ENCODE peak calls at places on chromosome 19, in four cellular contexts. One of them, this sample, is unnamed.

GRCh38 chr19:18446811-18447359 is 9.0 kb upstream of the ISYNA1 start:
- DNase-seq in AG20443: no peak
- DNase-seq in NCI-H1417: peak
- DNase-seq in H1: no peak
- DNase-seq in this sample: no peak

GRCh38 chr19:51354103-51354741 is 12.0 kb downstream of the ETFB start:
- DNase-seq in AG20443: no peak
- DNase-seq in NCI-H1417: no peak
- DNase-seq in H1: no peak
- DNase-seq in this sample: no peak

GRCh38 chr19:31096930-31097329 is 252.3 kb downstream of the TSHZ3 start:
- DNase-seq in AG20443: no peak
- DNase-seq in NCI-H1417: no peak
- DNase-seq in H1: no peak
- DNase-seq in this sample: no peak

GRCh38 chr19:39599116-39599515 is 3.2 kb upstream of the LGALS13 start:
- DNase-seq in AG20443: peak
- DNase-seq in NCI-H1417: no peak
- DNase-seq in H1: peak
- DNase-seq in this sample: peak

GRCh38 chr19:507286-508203 is at the start of gene TPGS1:
- DNase-seq in AG20443: peak
- DNase-seq in NCI-H1417: peak
- DNase-seq in H1: peak
- DNase-seq in this sample: peak

GRCh38 chr19:5851302-5851701 is at the start of gene FUT3:
- DNase-seq in AG20443: no peak
- DNase-seq in NCI-H1417: no peak
- DNase-seq in H1: no peak
- DNase-seq in this sample: no peak

GRCh38 chr19:6800991-6801396 is 28.5 kb downstream of the VAV1 start:
- DNase-seq in AG20443: peak
- DNase-seq in NCI-H1417: no peak
- DNase-seq in H1: no peak
- DNase-seq in this sample: no peak

GRCh38 chr19:35265126-35265995 is 3.4 kb upstream of the USF2 start:
- DNase-seq in AG20443: peak
- DNase-seq in NCI-H1417: no peak
- DNase-seq in H1: no peak
- DNase-seq in this sample: no peak

GRCh38 chr19:28603453-28603852 is 609.5 kb downstream of the UQCRFS1 start:
- DNase-seq in AG20443: no peak
- DNase-seq in NCI-H1417: no peak
- DNase-seq in H1: no peak
- DNase-seq in this sample: peak

GRCh38 chr19:50458396-50459066 is 17.8 kb upstream of the EMC10 start:
- DNase-seq in AG20443: peak
- DNase-seq in NCI-H1417: no peak
- DNase-seq in H1: no peak
- DNase-seq in this sample: no peak

GRCh38 chr19:34253711-34254551 is 423 bp upstream of the GARRE1 start:
- DNase-seq in AG20443: peak
- DNase-seq in NCI-H1417: peak
- DNase-seq in H1: peak
- DNase-seq in this sample: peak

GRCh38 chr19:42315024-42315423 is 1.9 kb downstream of the TMEM145 start:
- DNase-seq in AG20443: no peak
- DNase-seq in NCI-H1417: no peak
- DNase-seq in H1: no peak
- DNase-seq in this sample: no peak

GRCh38 chr19:49592486-49593232 is 1.7 kb downstream of the PRR12 start:
- DNase-seq in AG20443: no peak
- DNase-seq in NCI-H1417: no peak
- DNase-seq in H1: no peak
- DNase-seq in this sample: peak

GRCh38 chr19:3163230-3163886 is 15.2 kb upstream of the S1PR4 start:
- DNase-seq in AG20443: peak
- DNase-seq in NCI-H1417: peak
- DNase-seq in H1: peak
- DNase-seq in this sample: peak

GRCh38 chr19:2059422-2060201 is 8.6 kb upstream of the MKNK2 start:
- DNase-seq in AG20443: peak
- DNase-seq in NCI-H1417: peak
- DNase-seq in H1: no peak
- DNase-seq in this sample: no peak